ENCODE peak calls at places on chromosome 7, in five cellular contexts. C, T, W, H and X are unnamed samples.

GRCh38 chr7:149196151-149196704 is 882 bp downstream of the ZNF282 start:
- DNase-seq in C (no peak), T (no peak), W (no peak), H (peak), X (no peak)

GRCh38 chr7:139687980-139688632 is 89.7 kb downstream of the HIPK2 start:
- DNase-seq in C (peak), T (peak), W (peak), H (peak), X (no peak)

GRCh38 chr7:29972315-29972669 is 17.3 kb downstream of the SCRN1 start:
- DNase-seq in C (no peak), T (no peak), W (no peak), H (no peak), X (no peak)

GRCh38 chr7:112049555-112049954 is 156.6 kb downstream of the DOCK4 start:
- DNase-seq in C (no peak), T (no peak), W (no peak), H (no peak), X (no peak)

GRCh38 chr7:116843373-116843772 is 19.0 kb upstream of the CAPZA2 start:
- DNase-seq in C (no peak), T (no peak), W (no peak), H (no peak), X (no peak)

GRCh38 chr7:78151229-78151628 is 352.7 kb downstream of the PHTF2 start:
- DNase-seq in C (no peak), T (no peak), W (peak), H (peak), X (no peak)

GRCh38 chr7:1242129-1242572 is 9.5 kb downstream of the UNCX start:
- DNase-seq in C (no peak), T (no peak), W (no peak), H (no peak), X (no peak)

GRCh38 chr7:137421389-137421788 is 77.9 kb upstream of the PTN start:
- DNase-seq in C (no peak), T (no peak), W (peak), H (no peak), X (no peak)

GRCh38 chr7:117047496-117047895 is 94.2 kb downstream of the ST7 start:
- DNase-seq in C (no peak), T (no peak), W (no peak), H (peak), X (no peak)

GRCh38 chr7:90629306-90629918 is 33.3 kb downstream of the CDK14 start:
- DNase-seq in C (peak), T (peak), W (peak), H (peak), X (no peak)

GRCh38 chr7:28853150-28853549 is 105.0 kb downstream of the TRIL start:
- DNase-seq in C (no peak), T (no peak), W (peak), H (peak), X (no peak)

GRCh38 chr7:28855538-28856217 is 102.5 kb downstream of the TRIL start:
- DNase-seq in C (peak), T (peak), W (peak), H (peak), X (no peak)

GRCh38 chr7:28854750-28855074 is 103.4 kb downstream of the TRIL start:
- DNase-seq in C (no peak), T (no peak), W (peak), H (peak), X (no peak)

GRCh38 chr7:28856656-28857055 is 101.5 kb downstream of the TRIL start:
- DNase-seq in C (no peak), T (no peak), W (peak), H (peak), X (no peak)

GRCh38 chr7:28853834-28854749 is 104.0 kb downstream of the TRIL start:
- DNase-seq in C (peak), T (peak), W (peak), H (peak), X (no peak)
- TF ChIP-seq EZH2 in C (no peak), T (no peak), W (no peak), H (no peak), X (no peak)

GRCh38 chr7:38681882-38682281 is 50.7 kb upstream of the AMPH start:
- DNase-seq in C (no peak), T (no peak), W (no peak), H (peak), X (no peak)

GRCh38 chr7:38678342-38679054 is 47.3 kb upstream of the AMPH start:
- DNase-seq in C (no peak), T (no peak), W (no peak), H (no peak), X (no peak)

GRCh38 chr7:38679419-38679818 is 48.2 kb upstream of the AMPH start:
- DNase-seq in C (no peak), T (no peak), W (no peak), H (no peak), X (no peak)

GRCh38 chr7:38685851-38686250 is 54.7 kb upstream of the AMPH start:
- DNase-seq in C (no peak), T (no peak), W (no peak), H (no peak), X (no peak)

GRCh38 chr7:38682602-38683001 is 51.4 kb upstream of the AMPH start:
- DNase-seq in C (no peak), T (no peak), W (no peak), H (no peak), X (no peak)
- H3K27ac ChIP-seq in C (no peak), T (no peak), W (no peak), H (no peak), X (no peak)

DNA sequence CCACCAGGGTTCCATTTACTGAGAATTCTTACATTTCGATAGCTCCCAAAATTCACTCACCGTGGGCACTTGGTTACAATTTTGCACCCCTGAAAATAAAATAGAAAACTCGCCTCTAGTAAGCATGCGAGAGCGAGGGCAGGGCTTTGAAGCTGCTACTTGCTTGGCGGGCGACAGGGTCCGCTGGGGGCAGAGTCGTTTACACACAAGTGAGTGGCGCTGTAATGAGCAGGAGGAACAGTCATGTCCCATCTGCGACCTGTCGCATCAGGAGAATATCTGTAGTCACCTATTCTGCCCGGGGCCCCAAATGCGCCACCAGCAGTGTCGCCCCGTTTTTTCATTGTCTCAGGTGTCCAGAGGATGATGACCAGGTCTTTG is 1.2 kb upstream of the MEOX2 start:
- DNase-seq in C (no peak), T (no peak), W (no peak), H (peak), X (no peak)
- TF ChIP-seq EZH2 in C (peak), T (no peak), W (no peak), H (peak), X (no peak)

GRCh38 chr7:87445897-87446296 is 29.6 kb downstream of the ABCB4 start:
- DNase-seq in C (no peak), T (no peak), W (no peak), H (no peak), X (no peak)
- H3K27ac ChIP-seq in C (no peak), T (no peak), W (no peak), H (no peak), X (no peak)

DNA sequence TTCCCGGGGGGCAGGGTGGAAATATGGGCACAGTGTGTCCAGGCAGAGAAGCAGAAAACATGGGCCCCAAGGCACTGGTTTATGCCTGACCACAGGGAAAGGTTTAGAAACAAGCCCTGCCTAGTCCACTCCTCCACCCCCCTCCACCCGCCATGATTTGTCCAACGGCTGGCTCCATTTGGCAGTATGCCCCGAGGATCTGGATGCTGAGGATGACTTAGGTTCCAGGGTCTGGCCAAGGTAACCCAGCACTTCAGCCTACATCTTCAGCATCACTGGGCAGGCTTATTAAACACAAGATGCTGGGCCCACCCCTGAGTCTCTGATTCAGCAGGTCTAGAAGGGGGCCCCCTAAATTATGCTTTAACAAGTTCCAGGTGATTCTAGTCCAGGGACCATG is 121.9 kb downstream of the RALA start:
- DNase-seq in C (no peak), T (no peak), W (no peak), H (no peak), X (no peak)
- TF ChIP-seq EZH2 in C (no peak), T (no peak), W (no peak), H (no peak), X (no peak)

DNA sequence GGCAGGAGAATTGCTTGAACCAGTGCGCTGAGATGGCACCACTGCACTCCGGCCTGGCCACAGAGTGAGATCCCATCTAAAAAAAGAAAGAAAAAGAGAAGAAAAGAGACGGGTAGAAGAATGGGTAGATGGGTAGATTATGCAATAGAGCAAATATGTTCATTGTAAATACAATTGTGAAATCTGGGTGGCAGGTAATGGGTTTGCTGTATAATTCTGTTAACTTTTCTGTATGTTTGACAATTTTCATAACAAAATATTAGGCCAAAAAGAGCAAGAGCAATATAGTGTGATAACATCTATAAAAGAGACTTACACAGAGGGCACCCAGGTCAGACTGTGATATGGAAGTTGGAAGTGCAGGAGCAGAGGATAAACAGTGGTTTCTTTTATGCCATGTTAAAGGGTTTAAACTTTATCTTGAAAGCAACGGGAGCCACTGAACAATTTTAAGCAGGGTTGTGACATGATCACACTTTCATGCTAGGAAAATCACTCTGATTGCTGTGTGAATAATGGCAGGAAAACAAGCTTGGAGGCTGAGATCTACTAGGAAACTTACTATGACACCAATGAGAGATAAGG is 6.7 kb upstream of the COL28A1 start:
- DNase-seq in C (no peak), T (no peak), W (no peak), H (no peak), X (no peak)
- H3K27ac ChIP-seq in C (no peak), T (no peak), W (no peak), H (no peak), X (no peak)

GRCh38 chr7:157597562-157597961 is 260.8 kb downstream of the DNAJB6 start:
- DNase-seq in C (no peak), T (no peak), W (no peak), H (no peak), X (no peak)
- TF ChIP-seq EZH2 in C (no peak), T (no peak), W (no peak), H (no peak), X (no peak)